ENCODE peak calls at places on chromosomes 3 and 15, in four cellular contexts. I, N, B and E are unnamed samples.

GRCh38 chr3:12148183-12148940 is 10.3 kb downstream of the TIMP4 start:
- DNase-seq in N (no peak), I (no peak), B (no peak), E (no peak)

GRCh38 chr15:55289011-55289572 is 521 bp downstream of the RAB27A start:
- DNase-seq in B (no peak), N (no peak), I (peak; percentile 21), E (no peak)

GRCh38 chr3:64985072-64985471 is 297.3 kb upstream of the ADAMTS9 start:
- DNase-seq in B (no peak), I (no peak), N (no peak), E (no peak)

GRCh38 chr3:194254032-194254431 is 97.1 kb downstream of the CPN2 start:
- DNase-seq in N (no peak), I (no peak), B (no peak), E (no peak)

GRCh38 chr15:39789736-39790135 is 7.1 kb upstream of the FSIP1 start:
- DNase-seq in B (no peak), I (no peak), N (no peak), E (no peak)

GRCh38 chr3:149333518-149333859 is at the start of gene TM4SF18:
- DNase-seq in B (no peak), N (no peak), I (no peak), E (peak; percentile 22)

GRCh38 chr3:12758025-12758830 is 831 bp downstream of the TMEM40 start:
- DNase-seq in I (no peak), B (no peak), N (no peak), E (no peak)

GRCh38 chr3:150779402-150779858 is 16.5 kb upstream of the SIAH2 start:
- DNase-seq in N (no peak), I (peak; percentile 82), B (no peak), E (no peak)

GRCh38 chr15:67024322-67024997 is 40.9 kb upstream of the SMAD3 start:
- DNase-seq in B (no peak), N (peak; percentile 16), I (peak; percentile 77), E (no peak)

GRCh38 chr3:60542981-60543380 is 708.3 kb downstream of the FHIT start:
- DNase-seq in I (no peak), N (no peak), B (no peak), E (no peak)

GRCh38 chr3:76998555-76998954 is 41.3 kb upstream of the ROBO2 start:
- DNase-seq in B (no peak), N (no peak), I (no peak), E (no peak)

GRCh38 chr3:112293368-112294321 is at the start of gene SLC9C1:
- DNase-seq in N (peak; percentile 85), B (no peak), I (peak; percentile 38), E (peak; percentile 64)

GRCh38 chr3:149990423-149990953 is 19.8 kb upstream of the PFN2 start:
- DNase-seq in I (no peak), B (no peak), N (no peak), E (no peak)

GRCh38 chr3:22372292-22372949 is 621.4 kb upstream of the ZNF385D start:
- DNase-seq in I (no peak), B (no peak), N (no peak), E (peak; percentile 16)

GRCh38 chr3:161691677-161692076 is 195.1 kb downstream of the OTOL1 start:
- DNase-seq in N (no peak), B (no peak), I (no peak), E (no peak)

GRCh38 chr3:169526246-169526645 is 137.3 kb downstream of the MECOM start:
- DNase-seq in B (no peak), N (no peak), I (no peak), E (no peak)

GRCh38 chr3:194930439-194931204 is 244.9 kb downstream of the FAM43A start:
- DNase-seq in B (no peak), N (no peak), I (peak; percentile 31), E (no peak)

GRCh38 chr15:88467935-88468528 is 524 bp downstream of the MRPS11 start:
- DNase-seq in N (no peak), I (no peak), B (no peak), E (no peak)

GRCh38 chr15:77466521-77466920 is 45.8 kb downstream of the HMG20A start:
- DNase-seq in B (no peak), I (no peak), N (no peak), E (no peak)

GRCh38 chr15:93485922-93486327 is 396.9 kb upstream of the RGMA start:
- DNase-seq in B (no peak), N (no peak), I (no peak), E (no peak)

GRCh38 chr3:11600501-11601282 is 43.0 kb downstream of the VGLL4 start:
- DNase-seq in I (peak; percentile 84), N (no peak), B (peak; percentile 66), E (peak; percentile 90)

GRCh38 chr15:57647071-57647790 is 55.5 kb downstream of the MYZAP start:
- DNase-seq in I (no peak), B (no peak), N (no peak), E (no peak)

GRCh38 chr15:68820205-68820588 is 498 bp downstream of the ANP32A start:
- DNase-seq in N (no peak), I (peak; percentile 21), B (no peak), E (no peak)

DNA sequence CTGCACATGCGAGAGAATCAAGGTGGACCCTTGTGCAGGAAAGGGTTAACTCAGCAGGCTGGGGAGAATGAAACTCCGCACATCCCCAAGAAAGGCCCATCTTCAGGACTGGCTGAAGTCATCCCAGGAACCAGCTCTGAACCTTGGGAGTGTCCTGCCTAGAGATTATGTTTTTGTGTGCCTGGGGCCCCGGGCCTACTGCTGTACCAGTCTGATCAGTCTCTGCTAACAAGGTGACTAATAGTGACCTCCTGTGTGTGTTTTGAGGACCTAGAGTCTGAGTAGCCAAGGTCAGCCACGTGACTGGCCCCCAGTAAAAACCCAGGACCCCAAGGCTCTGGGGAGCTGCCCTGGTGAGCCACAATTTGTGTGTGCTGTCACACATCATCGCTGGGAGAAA is 58.2 kb downstream of the CYFIP1 start:
- DNase-seq in N (no peak), B (no peak), I (no peak), E (no peak)
- TF ChIP-seq SUZ12 in N (no peak), B (no peak), I (no peak), E (no peak)

GRCh38 chr3:183161552-183162345 is 785 bp downstream of the LAMP3 start:
- DNase-seq in N (peak; percentile 92), B (no peak), I (no peak), E (peak; percentile 56)
- TF ChIP-seq YY1 in N (no peak), B (peak; percentile 7), I (no peak), E (no peak)

GRCh38 chr3:167783781-167784180 is 48.3 kb downstream of the SERPINI1 start:
- DNase-seq in B (no peak), N (no peak), I (no peak), E (no peak)

GRCh38 chr3:167780214-167780613 is 44.7 kb downstream of the SERPINI1 start:
- DNase-seq in I (no peak), N (no peak), B (no peak), E (no peak)

GRCh38 chr3:167787440-167787839 is 51.9 kb downstream of the SERPINI1 start:
- DNase-seq in I (peak; percentile 4), B (no peak), N (no peak), E (no peak)

DNA sequence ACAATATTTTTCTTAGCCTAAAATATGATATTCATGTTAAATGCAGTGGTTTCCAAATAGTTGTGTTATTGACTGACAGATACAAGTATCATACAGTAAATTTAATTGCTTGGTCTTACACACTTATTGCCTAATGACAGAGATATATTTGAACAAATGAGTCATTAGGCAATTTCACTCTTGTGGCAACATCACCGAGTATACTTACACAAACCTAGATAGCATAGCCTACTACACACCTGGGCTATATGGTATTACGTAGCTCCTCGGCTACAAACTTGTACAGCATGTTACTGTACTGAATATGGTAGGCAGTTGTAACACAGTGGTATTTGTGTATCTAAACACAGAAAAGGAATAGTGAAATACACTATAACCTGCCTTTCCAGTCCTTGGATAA is 50.3 kb downstream of the SERPINI1 start:
- DNase-seq in B (no peak), N (no peak), I (no peak), E (no peak)
- TF ChIP-seq SUZ12 in B (no peak), N (no peak), I (no peak), E (no peak)

GRCh38 chr3:139006051-139006716 is at the start of gene PRR23A:
- DNase-seq in I (no peak), B (no peak), N (no peak), E (no peak)

GRCh38 chr3:139005356-139005993 is 593 bp downstream of the PRR23A start:
- DNase-seq in B (no peak), N (no peak), I (no peak), E (no peak)
- TF ChIP-seq YY1 in B (no peak), N (no peak), I (no peak), E (no peak)

DNA sequence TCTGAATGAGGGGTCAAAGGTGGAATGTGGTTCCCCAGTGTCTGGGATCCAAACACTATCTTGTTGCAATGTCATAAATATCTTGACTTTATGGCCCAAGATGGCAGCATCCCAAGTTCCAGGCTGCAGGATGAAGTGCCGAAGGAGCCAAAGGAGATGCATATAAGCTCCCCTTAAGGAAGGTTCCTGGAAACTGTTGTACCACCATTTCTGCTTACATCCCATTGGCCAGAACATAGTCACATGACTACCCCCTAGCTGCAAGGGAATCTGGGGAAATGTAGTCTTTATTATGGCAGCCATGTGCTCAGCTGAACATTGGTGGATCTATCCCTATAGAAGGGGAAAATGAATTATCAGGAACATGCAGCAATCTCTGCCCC is 54.3 kb downstream of the BDH1 start:
- DNase-seq in B (no peak), N (peak; percentile 45), I (peak; percentile 62), E (no peak)
- TF ChIP-seq SUZ12 in B (no peak), N (no peak), I (peak; percentile 32), E (no peak)